ENCODE peak calls at places on chromosomes 6 and 20, in five cellular contexts. V is H4; I is naive thymus-derived CD4-positive, alpha-beta T cell; T is HT1080; K is activated CD8-positive, alpha-beta memory T cell treated with anti-CD3 and anti-CD28 coated beads, Interleukin-2, amount 10 ng/mL, durations not matched to agents 7 days and 5 days. M is an unnamed sample.

GRCh38 chr6:57267586-57268293 is 45.6 kb upstream of the RAB23 start:
- DNase-seq in V (peak; percentile 97), T (peak; percentile 96), I (no peak), K (no peak), M (peak; percentile 19)

GRCh38 chr20:2771631-2772080 is 28.8 kb downstream of the CPXM1 start:
- DNase-seq in T (peak; percentile 82), V (no peak), I (no peak), K (no peak), M (no peak)

GRCh38 chr20:31569163-31570020 is 35.7 kb upstream of the ID1 start:
- DNase-seq in I (peak; percentile 43), T (peak; percentile 60), K (peak; percentile 72), V (peak; percentile 74), M (peak; percentile 38)

GRCh38 chr6:45721665-45722064 is 294.0 kb downstream of the CLIC5 start:
- DNase-seq in T (no peak), V (no peak), K (no peak), I (no peak), M (no peak)

GRCh38 chr6:116034327-116034726 is 26.4 kb downstream of the FRK start:
- DNase-seq in I (no peak), K (no peak), V (peak; percentile 27), T (peak; percentile 44), M (no peak)

GRCh38 chr20:3543901-3544507 is 73.2 kb downstream of the ATRN start:
- DNase-seq in I (no peak), K (no peak), V (peak; percentile 15), T (peak; percentile 31), M (no peak)

GRCh38 chr6:33692078-33692759 is 19.3 kb downstream of the UQCC2 start:
- DNase-seq in K (no peak), V (no peak), T (peak; percentile 18), I (no peak), M (no peak)

GRCh38 chr20:21102691-21103311 is 3.4 kb downstream of the LINC00237 start:
- DNase-seq in T (no peak), I (no peak), K (peak; percentile 68), V (no peak), M (peak; percentile 28)

GRCh38 chr6:57284056-57284455 is 33.4 kb upstream of the PRIM2 start:
- DNase-seq in I (no peak), V (no peak), T (no peak), K (no peak), M (no peak)

GRCh38 chr6:157921685-157922367 is 59.8 kb upstream of the SYNJ2 start:
- DNase-seq in T (no peak), I (no peak), V (no peak), K (no peak), M (no peak)

GRCh38 chr20:44208165-44208564 is 2.4 kb downstream of the OSER1 start:
- DNase-seq in K (no peak), T (no peak), I (no peak), V (no peak), M (no peak)

GRCh38 chr6:148974351-148974750 is 227.5 kb downstream of the UST start:
- DNase-seq in I (no peak), V (no peak), T (no peak), K (no peak), M (no peak)

GRCh38 chr6:38527371-38527770 is 112.4 kb downstream of the BTBD9 start:
- DNase-seq in I (no peak), V (no peak), K (no peak), T (peak; percentile 5), M (no peak)

GRCh38 chr6:89347825-89348224 is 4.7 kb downstream of the UBE2J1 start:
- DNase-seq in V (no peak), T (no peak), K (no peak), I (no peak), M (no peak)

GRCh38 chr6:158818008-158818579 is 1.1 kb downstream of the EZR start:
- DNase-seq in T (peak; percentile 78), I (peak; percentile 83), K (peak; percentile 82), V (peak; percentile 33), M (peak; percentile 76)

GRCh38 chr6:142794424-142794823 is 150.6 kb downstream of the HIVEP2 start:
- DNase-seq in I (no peak), K (no peak), V (no peak), T (no peak), M (no peak)

GRCh38 chr20:17622086-17622850 is 52.4 kb downstream of the DSTN start:
- DNase-seq in T (no peak), I (peak; percentile 3), K (no peak), V (no peak), M (no peak)

GRCh38 chr6:152746172-152746553 is 4.4 kb upstream of the VIP start:
- DNase-seq in T (peak; percentile 77), K (no peak), V (peak; percentile 43), I (no peak), M (no peak)

GRCh38 chr6:27547157-27548075 is 74.5 kb upstream of the ZNF184 start:
- DNase-seq in K (peak; percentile 63), T (peak; percentile 79), V (peak; percentile 66), I (no peak), M (no peak)

GRCh38 chr20:1313236-1313964 is 15.5 kb downstream of the SDCBP2 start:
- DNase-seq in I (peak; percentile 57), K (peak; percentile 63), V (peak; percentile 63), T (peak; percentile 37), M (peak; percentile 51)

GRCh38 chr6:150256618-150257272 is 112.1 kb upstream of the IYD start:
- DNase-seq in I (no peak), V (peak; percentile 62), T (peak; percentile 33), K (no peak), M (no peak)

GRCh38 chr6:103723438-103723837 is 1136.3 kb downstream of the HACE1 start:
- DNase-seq in T (no peak), I (no peak), K (no peak), V (no peak), M (no peak)

GRCh38 chr20:53660078-53660909 is 66.7 kb upstream of the ZNF217 start:
- DNase-seq in I (peak; percentile 11), T (no peak), K (peak; percentile 68), V (no peak), M (no peak)

GRCh38 chr6:3601570-3601969 is 144.7 kb upstream of the SLC22A23 start:
- DNase-seq in I (no peak), K (no peak), T (no peak), V (no peak), M (no peak)

GRCh38 chr6:43980004-43980795 is 147.1 kb downstream of the MRPL14 start:
- DNase-seq in I (no peak), K (no peak), T (no peak), V (no peak), M (no peak)

GRCh38 chr6:163438298-163438939 is 23.9 kb downstream of the QKI start:
- DNase-seq in K (no peak), V (no peak), T (no peak), I (no peak), M (no peak)

GRCh38 chr20:37961016-37961415 is 58.1 kb downstream of the VSTM2L start:
- DNase-seq in K (no peak), I (no peak), V (no peak), T (no peak), M (no peak)

GRCh38 chr6:43964659-43965570 is 162.3 kb downstream of the MRPL14 start:
- DNase-seq in K (no peak), V (no peak), T (no peak), I (no peak), M (no peak)